ENCODE peak calls at places on chromosome 2, in six cellular contexts. One of them, this sample, is unnamed.
A peak's percentile ranks its signal among the peaks of the same experiment; 100 is the strongest.

GRCh38 chr2:230785346-230785745 is 72.7 kb downstream of the CAB39 start:
- DNase-seq in activated CD4-positive, alpha-beta T cell treated with anti-CD3 and anti-CD28 coated beads, Interleukin-2, amount 50 U/mL, for 1 hour: no peak
- DNase-seq in activated CD4-positive, CD25-positive, alpha-beta regulatory T cell treated with anti-CD3 and anti-CD28 coated beads, Interleukin-2, amount 50 U/mL, for 72 hours: no peak
- DNase-seq in COLO829: no peak
- DNase-seq in NCI-H1417: no peak
- DNase-seq in occipital lobe: no peak
- DNase-seq in this sample: no peak

GRCh38 chr2:237744613-237745249 is 53.8 kb upstream of the RBM44 start:
- DNase-seq in activated CD4-positive, alpha-beta T cell treated with anti-CD3 and anti-CD28 coated beads, Interleukin-2, amount 50 U/mL, for 1 hour: peak; percentile 77
- DNase-seq in activated CD4-positive, CD25-positive, alpha-beta regulatory T cell treated with anti-CD3 and anti-CD28 coated beads, Interleukin-2, amount 50 U/mL, for 72 hours: peak; percentile 79
- DNase-seq in COLO829: peak; percentile 84
- DNase-seq in NCI-H1417: peak; percentile 35
- DNase-seq in occipital lobe: peak; percentile 49
- DNase-seq in this sample: peak; percentile 59

GRCh38 chr2:31008571-31009114 is 129.6 kb downstream of the GALNT14 start:
- DNase-seq in activated CD4-positive, alpha-beta T cell treated with anti-CD3 and anti-CD28 coated beads, Interleukin-2, amount 50 U/mL, for 1 hour: no peak
- DNase-seq in activated CD4-positive, CD25-positive, alpha-beta regulatory T cell treated with anti-CD3 and anti-CD28 coated beads, Interleukin-2, amount 50 U/mL, for 72 hours: no peak
- DNase-seq in COLO829: no peak
- DNase-seq in NCI-H1417: peak; percentile 89
- DNase-seq in occipital lobe: no peak
- DNase-seq in this sample: no peak

GRCh38 chr2:238528953-238529781 is 102.4 kb downstream of the ASB1 start:
- DNase-seq in activated CD4-positive, alpha-beta T cell treated with anti-CD3 and anti-CD28 coated beads, Interleukin-2, amount 50 U/mL, for 1 hour: no peak
- DNase-seq in activated CD4-positive, CD25-positive, alpha-beta regulatory T cell treated with anti-CD3 and anti-CD28 coated beads, Interleukin-2, amount 50 U/mL, for 72 hours: no peak
- DNase-seq in COLO829: peak; percentile 41
- DNase-seq in NCI-H1417: no peak
- DNase-seq in occipital lobe: no peak
- DNase-seq in this sample: no peak

GRCh38 chr2:15010346-15010745 is 377.8 kb downstream of the LRATD1 start:
- DNase-seq in activated CD4-positive, alpha-beta T cell treated with anti-CD3 and anti-CD28 coated beads, Interleukin-2, amount 50 U/mL, for 1 hour: no peak
- DNase-seq in activated CD4-positive, CD25-positive, alpha-beta regulatory T cell treated with anti-CD3 and anti-CD28 coated beads, Interleukin-2, amount 50 U/mL, for 72 hours: no peak
- DNase-seq in COLO829: no peak
- DNase-seq in NCI-H1417: no peak
- DNase-seq in occipital lobe: no peak
- DNase-seq in this sample: no peak

GRCh38 chr2:13558368-13558767 is 841.6 kb downstream of the TRIB2 start:
- DNase-seq in activated CD4-positive, alpha-beta T cell treated with anti-CD3 and anti-CD28 coated beads, Interleukin-2, amount 50 U/mL, for 1 hour: no peak
- DNase-seq in activated CD4-positive, CD25-positive, alpha-beta regulatory T cell treated with anti-CD3 and anti-CD28 coated beads, Interleukin-2, amount 50 U/mL, for 72 hours: no peak
- DNase-seq in COLO829: peak; percentile 17
- DNase-seq in NCI-H1417: no peak
- DNase-seq in occipital lobe: no peak
- DNase-seq in this sample: no peak

GRCh38 chr2:108934583-108935230 is 54.3 kb downstream of the EDAR start:
- DNase-seq in activated CD4-positive, alpha-beta T cell treated with anti-CD3 and anti-CD28 coated beads, Interleukin-2, amount 50 U/mL, for 1 hour: no peak
- DNase-seq in activated CD4-positive, CD25-positive, alpha-beta regulatory T cell treated with anti-CD3 and anti-CD28 coated beads, Interleukin-2, amount 50 U/mL, for 72 hours: no peak
- DNase-seq in COLO829: no peak
- DNase-seq in NCI-H1417: no peak
- DNase-seq in occipital lobe: no peak
- DNase-seq in this sample: no peak

GRCh38 chr2:12231288-12231687 is 484.9 kb downstream of the LPIN1 start:
- DNase-seq in activated CD4-positive, alpha-beta T cell treated with anti-CD3 and anti-CD28 coated beads, Interleukin-2, amount 50 U/mL, for 1 hour: no peak
- DNase-seq in activated CD4-positive, CD25-positive, alpha-beta regulatory T cell treated with anti-CD3 and anti-CD28 coated beads, Interleukin-2, amount 50 U/mL, for 72 hours: no peak
- DNase-seq in COLO829: no peak
- DNase-seq in NCI-H1417: no peak
- DNase-seq in occipital lobe: no peak
- DNase-seq in this sample: no peak

GRCh38 chr2:122033796-122034195 is 278.3 kb downstream of the TSN start:
- DNase-seq in activated CD4-positive, alpha-beta T cell treated with anti-CD3 and anti-CD28 coated beads, Interleukin-2, amount 50 U/mL, for 1 hour: no peak
- DNase-seq in activated CD4-positive, CD25-positive, alpha-beta regulatory T cell treated with anti-CD3 and anti-CD28 coated beads, Interleukin-2, amount 50 U/mL, for 72 hours: no peak
- DNase-seq in COLO829: no peak
- DNase-seq in NCI-H1417: no peak
- DNase-seq in occipital lobe: no peak
- DNase-seq in this sample: no peak

GRCh38 chr2:207317358-207317984 is 151.7 kb upstream of the KLF7 start:
- DNase-seq in activated CD4-positive, alpha-beta T cell treated with anti-CD3 and anti-CD28 coated beads, Interleukin-2, amount 50 U/mL, for 1 hour: no peak
- DNase-seq in activated CD4-positive, CD25-positive, alpha-beta regulatory T cell treated with anti-CD3 and anti-CD28 coated beads, Interleukin-2, amount 50 U/mL, for 72 hours: no peak
- DNase-seq in COLO829: no peak
- DNase-seq in NCI-H1417: no peak
- DNase-seq in occipital lobe: no peak
- DNase-seq in this sample: no peak

GRCh38 chr2:206820755-206821154 is 55.3 kb downstream of the FASTKD2 start:
- DNase-seq in activated CD4-positive, alpha-beta T cell treated with anti-CD3 and anti-CD28 coated beads, Interleukin-2, amount 50 U/mL, for 1 hour: no peak
- DNase-seq in activated CD4-positive, CD25-positive, alpha-beta regulatory T cell treated with anti-CD3 and anti-CD28 coated beads, Interleukin-2, amount 50 U/mL, for 72 hours: no peak
- DNase-seq in COLO829: no peak
- DNase-seq in NCI-H1417: no peak
- DNase-seq in occipital lobe: no peak
- DNase-seq in this sample: no peak

GRCh38 chr2:169767243-169767888 is 31.3 kb upstream of the SSB start:
- DNase-seq in activated CD4-positive, alpha-beta T cell treated with anti-CD3 and anti-CD28 coated beads, Interleukin-2, amount 50 U/mL, for 1 hour: peak; percentile 59
- DNase-seq in activated CD4-positive, CD25-positive, alpha-beta regulatory T cell treated with anti-CD3 and anti-CD28 coated beads, Interleukin-2, amount 50 U/mL, for 72 hours: peak; percentile 38
- DNase-seq in COLO829: peak; percentile 66
- DNase-seq in NCI-H1417: peak; percentile 1
- DNase-seq in occipital lobe: no peak
- DNase-seq in this sample: peak; percentile 35

This sample was measured in CD8-positive, alpha-beta T cell.